ENCODE peak calls at places on chromosomes 3 and 15, in ten cellular contexts. V is pancreas; M is nephron progenitor cell; P is Peyer's patch; B is left ventricle myocardium inferior; S is heart left ventricle; N is CD4-positive, alpha-beta T cell; F is colonic mucosa; X is H9; U is neural crest cell. A is an unnamed sample.

GRCh38 chr3:151169700-151170224 is 33.3 kb downstream of the GPR171 start:
- DNase-seq in V (no peak), M (no peak), P (no peak), B (peak), S (peak), N (no peak), F (no peak), X (no peak), U (no peak), A (no peak)

GRCh38 chr15:89421219-89421618 is 75.2 kb downstream of the RHCG start:
- DNase-seq in V (no peak), M (no peak), P (no peak), B (no peak), S (no peak), N (no peak), F (no peak), X (no peak), U (no peak), A (no peak)

GRCh38 chr3:172259191-172259590 is 189.1 kb downstream of the GHSR start:
- DNase-seq in V (no peak), M (no peak), P (no peak), B (no peak), S (peak), N (no peak), F (no peak), X (no peak), U (no peak), A (no peak)

GRCh38 chr3:159856496-159857098 is 132.0 kb upstream of the IL12A start:
- DNase-seq in V (no peak), M (peak), P (no peak), B (no peak), S (no peak), N (no peak), F (no peak), X (no peak), U (no peak), A (peak)

GRCh38 chr3:127688022-127688415 is 15.3 kb downstream of the ABTB1 start:
- DNase-seq in V (no peak), M (peak), P (no peak), B (peak), S (no peak), N (no peak), F (no peak), X (peak), U (no peak), A (no peak)

GRCh38 chr15:41900526-41901380 is 6.9 kb upstream of the SPTBN5 start:
- DNase-seq in V (no peak), M (no peak), P (no peak), B (no peak), S (no peak), N (no peak), F (no peak), X (no peak), U (no peak), A (no peak)

GRCh38 chr3:174633342-174633741 is 225.8 kb upstream of the NAALADL2 start:
- DNase-seq in V (no peak), M (no peak), P (no peak), B (no peak), S (no peak), N (no peak), F (no peak), X (no peak), U (no peak), A (no peak)

GRCh38 chr3:117248149-117248548 is 538.6 kb downstream of the TUSC7 start:
- DNase-seq in V (no peak), M (no peak), P (no peak), B (no peak), S (no peak), N (no peak), F (no peak), X (no peak), U (no peak), A (no peak)

GRCh38 chr15:58506064-58506490 is 74.3 kb downstream of the LIPC start:
- DNase-seq in V (no peak), M (no peak), P (no peak), B (no peak), S (no peak), N (no peak), F (no peak), X (no peak), U (no peak), A (no peak)

GRCh38 chr3:188539631-188540194 is 385.8 kb downstream of the LPP start:
- DNase-seq in V (no peak), M (no peak), P (no peak), B (no peak), S (no peak), N (no peak), F (no peak), X (no peak), U (no peak), A (no peak)

GRCh38 chr3:195580733-195581443 is 2.9 kb downstream of the APOD start:
- DNase-seq in V (no peak), M (no peak), P (no peak), B (no peak), S (no peak), N (no peak), F (no peak), X (no peak), U (no peak), A (no peak)

GRCh38 chr15:34336333-34336732 is 1.2 kb downstream of the SLC12A6 start:
- DNase-seq in V (no peak), M (no peak), P (no peak), B (no peak), S (no peak), N (no peak), F (no peak), X (no peak), U (no peak), A (no peak)

GRCh38 chr3:191085091-191085490 is 114.0 kb upstream of the OSTN start:
- DNase-seq in V (no peak), M (no peak), P (no peak), B (no peak), S (no peak), N (no peak), F (no peak), X (no peak), U (no peak), A (no peak)

GRCh38 chr3:174436367-174436766 is 422.8 kb upstream of the NAALADL2 start:
- DNase-seq in V (no peak), M (no peak), P (no peak), B (no peak), S (no peak), N (no peak), F (no peak), X (no peak), U (no peak), A (no peak)

GRCh38 chr3:124772081-124772831 is 42.0 kb downstream of the UMPS start:
- DNase-seq in V (no peak), M (no peak), P (no peak), B (no peak), S (peak), N (no peak), F (peak), X (no peak), U (no peak), A (no peak)

GRCh38 chr15:41599061-41599460 is 40.0 kb downstream of the TYRO3 start:
- DNase-seq in V (no peak), M (no peak), P (no peak), B (no peak), S (no peak), N (no peak), F (no peak), X (no peak), U (no peak), A (no peak)

GRCh38 chr15:99435138-99435695 is 130.6 kb upstream of the MEF2A start:
- DNase-seq in V (peak), M (no peak), P (peak), B (no peak), S (peak), N (no peak), F (peak), X (no peak), U (no peak), A (no peak)

GRCh38 chr3:27976933-27977332 is 254.8 kb upstream of the EOMES start:
- DNase-seq in V (no peak), M (no peak), P (no peak), B (no peak), S (no peak), N (no peak), F (no peak), X (no peak), U (no peak), A (no peak)

GRCh38 chr15:31887246-31887645 is 143.1 kb upstream of the CHRNA7 start:
- DNase-seq in V (no peak), M (peak), P (no peak), B (no peak), S (no peak), N (no peak), F (no peak), X (peak), U (peak), A (peak)
- TF ChIP-seq CTCF in V (no peak), M (peak), P (peak), B (peak), S (no peak), N (no peak), F (no peak), X (peak), U (peak), A (peak)

GRCh38 chr3:53198256-53198977 is 37.4 kb downstream of the PRKCD start:
- DNase-seq in V (no peak), M (no peak), P (no peak), B (no peak), S (no peak), N (no peak), F (no peak), X (peak), U (no peak), A (peak)
- TF ChIP-seq CTCF in V (no peak), M (no peak), P (no peak), B (peak), S (no peak), N (no peak), F (no peak), X (peak), U (no peak), A (no peak)

GRCh38 chr15:78077860-78078187 is 313 bp upstream of the TBC1D2B start:
- DNase-seq in V (no peak), M (no peak), P (no peak), B (no peak), S (no peak), N (no peak), F (no peak), X (no peak), U (no peak), A (no peak)
- TF ChIP-seq CTCF in V (no peak), M (no peak), P (no peak), B (no peak), S (no peak), N (no peak), F (no peak), X (no peak), U (no peak), A (no peak)

GRCh38 chr3:170418422-170419300 is at the start of gene CLDN11:
- DNase-seq in V (no peak), M (peak), P (peak), B (peak), S (peak), N (no peak), F (no peak), X (peak), U (no peak), A (peak)
- TF ChIP-seq CTCF in V (no peak), M (no peak), P (peak), B (no peak), S (no peak), N (no peak), F (no peak), X (peak), U (no peak), A (no peak)

DNA sequence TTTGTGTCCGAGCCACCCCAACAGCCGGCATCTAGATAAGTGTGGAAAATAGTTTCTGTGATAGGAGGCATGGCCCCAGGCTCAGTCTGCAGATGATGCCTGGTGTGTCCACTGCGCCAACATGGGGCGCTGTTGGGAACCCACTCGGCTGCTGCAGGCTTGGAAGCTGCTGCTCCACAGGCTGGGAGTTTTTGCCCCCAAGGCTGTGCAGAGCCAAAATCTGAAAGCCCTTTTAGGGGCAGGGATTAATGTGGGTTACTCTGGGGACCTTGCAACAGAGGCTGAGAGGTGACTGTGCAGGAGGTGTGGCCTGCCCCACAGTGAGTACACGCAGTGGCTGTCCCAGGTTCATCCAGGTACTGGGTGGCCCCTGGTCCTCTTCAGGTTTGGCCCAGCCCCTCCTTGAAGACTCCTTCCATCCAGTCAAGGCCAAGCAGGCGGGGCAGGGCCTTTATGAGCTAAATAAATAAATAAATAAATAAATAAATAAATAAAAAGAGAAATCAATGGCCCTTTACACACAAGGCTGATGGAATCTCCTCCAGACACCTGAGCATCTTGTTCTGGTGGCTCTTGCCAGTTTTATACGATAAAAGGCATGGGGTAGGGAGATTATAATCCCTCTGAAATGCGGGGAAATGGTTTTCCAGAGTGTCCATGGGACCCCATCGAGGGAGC is 73.8 kb downstream of the AAGAB start:
- DNase-seq in V (no peak), M (no peak), P (peak), B (no peak), S (no peak), N (no peak), F (no peak), X (peak), U (no peak), A (no peak)
- TF ChIP-seq CTCF in V (no peak), M (no peak), P (no peak), B (no peak), S (no peak), N (no peak), F (no peak), X (peak), U (no peak), A (no peak)

DNA sequence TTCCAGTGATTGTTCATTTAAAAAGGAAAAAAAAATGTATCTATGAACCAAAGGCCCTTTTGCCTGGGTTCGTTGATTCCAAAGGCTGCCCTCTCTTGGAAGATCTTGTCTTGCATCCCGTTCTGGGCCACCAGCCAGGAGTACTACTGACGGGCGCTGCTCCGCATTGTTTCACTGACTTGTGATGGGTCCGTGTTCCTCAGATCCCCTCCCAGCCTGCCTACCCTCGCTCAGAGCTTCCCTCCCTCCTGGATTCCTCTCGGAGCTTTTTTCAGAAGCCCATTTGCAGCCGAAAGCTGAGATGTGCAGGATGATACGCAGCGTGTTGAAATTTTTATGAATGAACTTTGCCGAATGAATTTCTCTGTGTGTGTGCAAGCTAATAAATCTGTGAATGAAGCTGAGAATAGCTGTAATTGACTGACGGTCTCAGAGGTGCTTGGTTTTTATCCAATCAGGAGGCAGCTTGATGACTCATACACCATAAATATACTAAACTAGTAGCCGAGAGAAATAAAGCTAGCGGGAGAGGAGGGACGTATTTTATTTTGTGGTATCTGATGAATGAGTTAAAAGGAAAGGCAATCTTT is at the start of gene SHC4:
- DNase-seq in V (peak), M (peak), P (peak), B (peak), S (peak), N (no peak), F (peak), X (peak), U (peak), A (peak)
- TF ChIP-seq CTCF in V (no peak), M (no peak), P (no peak), B (peak), S (peak), N (no peak), F (no peak), X (peak), U (peak), A (peak)

DNA sequence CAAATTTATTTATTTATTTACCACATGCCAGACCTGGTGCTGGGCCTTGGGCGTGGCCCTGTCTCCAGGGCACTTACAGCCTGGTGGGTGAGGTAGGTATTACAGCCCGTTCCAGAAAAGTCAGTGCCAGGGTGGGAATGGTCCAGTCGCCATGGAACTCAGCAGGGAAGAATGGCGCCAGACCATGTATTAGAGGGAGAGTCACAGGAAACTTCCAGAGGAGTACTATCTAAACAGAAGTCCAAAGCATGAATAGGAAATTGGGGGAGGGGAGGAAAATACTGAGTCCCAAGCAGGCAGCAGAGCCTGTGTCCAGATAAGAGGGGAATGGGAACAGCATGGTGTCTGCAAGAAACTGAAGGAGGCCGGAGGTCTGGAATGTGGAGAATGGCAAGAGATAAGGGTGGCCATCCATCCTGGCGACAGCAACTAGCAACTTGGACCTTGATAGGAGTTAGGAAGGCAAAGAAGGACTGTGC is 27.0 kb downstream of the SH3BP5 start:
- DNase-seq in V (no peak), M (no peak), P (no peak), B (no peak), S (no peak), N (no peak), F (no peak), X (no peak), U (no peak), A (peak)
- TF ChIP-seq CTCF in V (peak), M (peak), P (peak), B (peak), S (no peak), N (peak), F (no peak), X (peak), U (peak), A (peak)